ENCODE peak calls at places on chromosomes 5 and 9, in five cellular contexts. M is NCI-H510A treated with DMSO at 0.1 percent for 48 hours; J is CD4-positive, alpha-beta memory T cell; A is left lung; O is skeletal muscle cell. X is an unnamed sample.

GRCh38 chr5:34742112-34742511 is 86.0 kb downstream of the RAI14 start:
- DNase-seq in M (no peak), J (no peak), A (no peak), O (no peak), X (no peak)

GRCh38 chr5:148910686-148911361 is 84.4 kb downstream of the ADRB2 start:
- DNase-seq in M (no peak), J (no peak), A (peak; percentile 68), O (peak; percentile 48), X (no peak)

GRCh38 chr9:124834586-124834985 is 18.7 kb upstream of the WDR38 start:
- DNase-seq in M (no peak), J (no peak), A (no peak), O (no peak), X (no peak)

GRCh38 chr9:120965344-120966004 is 38.9 kb upstream of the TRAF1 start:
- DNase-seq in M (no peak), J (no peak), A (no peak), O (no peak), X (no peak)

GRCh38 chr9:6711403-6711802 is 46.4 kb upstream of the KDM4C start:
- DNase-seq in M (no peak), J (no peak), A (no peak), O (no peak), X (peak; percentile 33)

GRCh38 chr9:71748280-71748743 is 20.0 kb downstream of the CEMIP2 start:
- DNase-seq in M (no peak), J (no peak), A (no peak), O (peak; percentile 67), X (peak; percentile 59)

GRCh38 chr5:173888473-173889135 is 455 bp downstream of the CPEB4 start:
- DNase-seq in M (no peak), J (no peak), A (peak; percentile 55), O (no peak), X (no peak)

GRCh38 chr5:103499236-103499635 is 63.4 kb downstream of the NUDT12 start:
- DNase-seq in M (no peak), J (no peak), A (no peak), O (no peak), X (no peak)

GRCh38 chr9:137029058-137029922 is 1.3 kb upstream of the ABCA2 start:
- DNase-seq in M (peak; percentile 48), J (peak; percentile 74), A (peak; percentile 81), O (no peak), X (no peak)

GRCh38 chr5:17087035-17087434 is 130.4 kb upstream of the BASP1 start:
- DNase-seq in M (no peak), J (no peak), A (no peak), O (no peak), X (no peak)

GRCh38 chr5:126370796-126371718 is 52.2 kb upstream of the GRAMD2B start:
- DNase-seq in M (no peak), J (no peak), A (no peak), O (no peak), X (no peak)

GRCh38 chr5:94994465-94994996 is 290.4 kb downstream of the MCTP1 start:
- DNase-seq in M (no peak), J (no peak), A (no peak), O (no peak), X (no peak)